ENCODE peak calls at places on chromosomes 13 and 19, in five cellular contexts. One of them, this sample, is unnamed. For H3K4me1 and H3K9me3, the result is how much of the 10 kb centered on the place peaks cover.

GRCh38 chr19:49423985-49424303 is 703 bp upstream of the PTH2 start:
- DNase-seq in lower lobe of right lung: no peak
- DNase-seq in body of pancreas: no peak
- DNase-seq in uterus: no peak
- DNase-seq in adrenal gland: no peak
- DNase-seq in this sample: no peak

GRCh38 chr13:98239156-98240076 is 62.3 kb upstream of the RNF113B start:
- DNase-seq in body of pancreas: no peak
- DNase-seq in uterus: no peak
- DNase-seq in lower lobe of right lung: no peak
- DNase-seq in adrenal gland: no peak
- DNase-seq in this sample: no peak

GRCh38 chr19:3765121-3765520 is 2.6 kb downstream of the MRPL54 start:
- DNase-seq in lower lobe of right lung: no peak
- DNase-seq in uterus: no peak
- DNase-seq in adrenal gland: no peak
- DNase-seq in body of pancreas: no peak
- DNase-seq in this sample: no peak

GRCh38 chr13:48731957-48732569 is 78.3 kb downstream of the CYSLTR2 start:
- DNase-seq in lower lobe of right lung: peak
- DNase-seq in uterus: no peak
- DNase-seq in adrenal gland: peak
- DNase-seq in body of pancreas: peak
- DNase-seq in this sample: peak

GRCh38 chr13:20272104-20272503 is 40.0 kb upstream of the GJB6 start:
- DNase-seq in lower lobe of right lung: no peak
- DNase-seq in body of pancreas: no peak
- DNase-seq in adrenal gland: no peak
- DNase-seq in uterus: no peak
- DNase-seq in this sample: no peak

GRCh38 chr19:14517840-14518505 is at the start of gene DNAJB1:
- DNase-seq in adrenal gland: peak
- DNase-seq in lower lobe of right lung: peak
- DNase-seq in body of pancreas: peak
- DNase-seq in uterus: peak
- DNase-seq in this sample: peak

GRCh38 chr13:25046274-25046984 is 49.5 kb upstream of the PABPC3 start:
- DNase-seq in uterus: no peak
- DNase-seq in lower lobe of right lung: no peak
- DNase-seq in body of pancreas: no peak
- DNase-seq in adrenal gland: no peak
- DNase-seq in this sample: no peak

GRCh38 chr13:43880451-43880850 is 747 bp downstream of the LACC1 start:
- DNase-seq in uterus: no peak
- DNase-seq in body of pancreas: no peak
- DNase-seq in adrenal gland: no peak
- DNase-seq in lower lobe of right lung: no peak
- DNase-seq in this sample: no peak

GRCh38 chr19:53639471-53639870 is 7.7 kb downstream of the DPRX start:
- DNase-seq in adrenal gland: no peak
- DNase-seq in lower lobe of right lung: no peak
- DNase-seq in uterus: no peak
- DNase-seq in body of pancreas: no peak
- DNase-seq in this sample: no peak

GRCh38 chr13:68481130-68481529 is 1251.0 kb upstream of the PCDH9 start:
- DNase-seq in adrenal gland: no peak
- DNase-seq in uterus: no peak
- DNase-seq in lower lobe of right lung: no peak
- DNase-seq in body of pancreas: peak
- DNase-seq in this sample: no peak

GRCh38 chr13:109787135-109787954 is 962 bp upstream of the IRS2 start:
- DNase-seq in body of pancreas: peak
- DNase-seq in lower lobe of right lung: peak
- DNase-seq in uterus: peak
- DNase-seq in adrenal gland: peak
- DNase-seq in this sample: peak

GRCh38 chr19:15549581-15549980 is 41.3 kb downstream of the CYP4F22 start:
- DNase-seq in lower lobe of right lung: no peak
- DNase-seq in uterus: no peak
- DNase-seq in adrenal gland: no peak
- DNase-seq in body of pancreas: no peak
- DNase-seq in this sample: no peak

GRCh38 chr13:91313103-91313502 is 34.4 kb upstream of the MIR17HG start:
- DNase-seq in lower lobe of right lung: no peak
- DNase-seq in uterus: no peak
- DNase-seq in body of pancreas: peak
- DNase-seq in adrenal gland: no peak
- DNase-seq in this sample: no peak

GRCh38 chr19:1516395-1516753 is 3.6 kb upstream of the ADAMTSL5 start:
- DNase-seq in uterus: no peak
- DNase-seq in adrenal gland: no peak
- DNase-seq in body of pancreas: no peak
- DNase-seq in lower lobe of right lung: no peak
- DNase-seq in this sample: no peak

GRCh38 chr19:21505459-21506393 is at the start of gene ZNF429:
- DNase-seq in adrenal gland: peak
- DNase-seq in lower lobe of right lung: peak
- DNase-seq in uterus: peak
- DNase-seq in body of pancreas: peak
- DNase-seq in this sample: peak

GRCh38 chr13:84677836-84678235 is 795.6 kb upstream of the SLITRK1 start:
- DNase-seq in body of pancreas: no peak
- DNase-seq in uterus: no peak
- DNase-seq in lower lobe of right lung: no peak
- DNase-seq in adrenal gland: no peak
- DNase-seq in this sample: no peak

GRCh38 chr13:73069206-73069815 is 10.5 kb downstream of the KLF5 start:
- DNase-seq in body of pancreas: no peak
- DNase-seq in uterus: no peak
- DNase-seq in lower lobe of right lung: no peak
- DNase-seq in adrenal gland: no peak
- DNase-seq in this sample: no peak

GRCh38 chr19:18450934-18451836 is 13.3 kb upstream of the ISYNA1 start:
- DNase-seq in uterus: peak
- DNase-seq in lower lobe of right lung: peak
- DNase-seq in body of pancreas: peak
- DNase-seq in adrenal gland: peak
- DNase-seq in this sample: peak

GRCh38 chr19:4292515-4292914 is 9.7 kb downstream of the TMIGD2 start:
- DNase-seq in adrenal gland: no peak
- DNase-seq in uterus: no peak
- DNase-seq in body of pancreas: no peak
- DNase-seq in lower lobe of right lung: no peak
- DNase-seq in this sample: no peak

GRCh38 chr13:108044929-108045328 is 170.4 kb downstream of the LIG4 start:
- DNase-seq in body of pancreas: no peak
- DNase-seq in adrenal gland: no peak
- DNase-seq in lower lobe of right lung: no peak
- DNase-seq in uterus: no peak
- DNase-seq in this sample: no peak

GRCh38 chr13:37068962-37069361 is 9.5 kb upstream of the SUPT20H start:
- DNase-seq in lower lobe of right lung: no peak
- DNase-seq in body of pancreas: no peak
- DNase-seq in adrenal gland: no peak
- DNase-seq in uterus: no peak
- DNase-seq in this sample: no peak

GRCh38 chr19:49148784-49149651 is 6.2 kb downstream of the HRC start:
- DNase-seq in lower lobe of right lung: peak
- DNase-seq in adrenal gland: peak
- DNase-seq in uterus: peak
- DNase-seq in body of pancreas: peak
- DNase-seq in this sample: peak

GRCh38 chr19:5934779-5935472 is 20.9 kb downstream of the CAPS start:
- DNase-seq in uterus: peak
- DNase-seq in adrenal gland: no peak
- DNase-seq in lower lobe of right lung: no peak
- DNase-seq in body of pancreas: peak
- DNase-seq in this sample: no peak

GRCh38 chr13:42893346-42893745 is 98.7 kb downstream of the EPSTI1 start:
- DNase-seq in uterus: peak
- DNase-seq in lower lobe of right lung: no peak
- DNase-seq in adrenal gland: peak
- DNase-seq in body of pancreas: no peak
- DNase-seq in this sample: no peak

GRCh38 chr19:4831351-4832340 is at the start of gene TICAM1:
- DNase-seq in body of pancreas: peak
- DNase-seq in adrenal gland: peak
- DNase-seq in lower lobe of right lung: peak
- DNase-seq in uterus: peak
- DNase-seq in this sample: peak

GRCh38 chr19:2775556-2776430 is 7.3 kb downstream of the SGTA start:
- DNase-seq in lower lobe of right lung: peak
- DNase-seq in uterus: peak
- DNase-seq in body of pancreas: peak
- DNase-seq in adrenal gland: peak
- DNase-seq in this sample: peak

GRCh38 chr13:69820180-69820579 is 287.4 kb upstream of the ATXN8OS start:
- DNase-seq in adrenal gland: no peak
- DNase-seq in uterus: no peak
- DNase-seq in lower lobe of right lung: no peak
- DNase-seq in body of pancreas: no peak
- DNase-seq in this sample: no peak

GRCh38 chr13:112248909-112249592 is 127.1 kb upstream of the SPACA7 start:
- DNase-seq in uterus: no peak
- DNase-seq in lower lobe of right lung: no peak
- DNase-seq in adrenal gland: no peak
- DNase-seq in body of pancreas: no peak
- DNase-seq in this sample: no peak

GRCh38 chr13:98054301-98054700 is 88.6 kb upstream of the FARP1 start:
- DNase-seq in uterus: no peak
- DNase-seq in lower lobe of right lung: no peak
- DNase-seq in body of pancreas: no peak
- DNase-seq in adrenal gland: no peak
- DNase-seq in this sample: no peak

GRCh38 chr19:49546825-49547565 is 19.2 kb downstream of the RCN3 start:
- DNase-seq in lower lobe of right lung: no peak
- DNase-seq in adrenal gland: peak
- DNase-seq in uterus: peak
- DNase-seq in body of pancreas: peak
- DNase-seq in this sample: peak

GRCh38 chr13:88142653-88143052 is 471.5 kb downstream of the SLITRK5 start:
- DNase-seq in body of pancreas: no peak
- DNase-seq in uterus: no peak
- DNase-seq in lower lobe of right lung: no peak
- DNase-seq in adrenal gland: no peak
- DNase-seq in this sample: no peak

GRCh38 chr19:33747273-33747672 is 49.4 kb upstream of the KCTD15 start:
- DNase-seq in body of pancreas: no peak
- DNase-seq in uterus: no peak
- DNase-seq in adrenal gland: no peak
- DNase-seq in lower lobe of right lung: no peak
- DNase-seq in this sample: no peak

GRCh38 chr13:76696370-76696769 is 189.8 kb downstream of the KCTD12 start:
- DNase-seq in adrenal gland: no peak
- DNase-seq in body of pancreas: no peak
- DNase-seq in uterus: no peak
- DNase-seq in lower lobe of right lung: no peak
- DNase-seq in this sample: no peak

GRCh38 chr19:4140237-4140711 is 13.2 kb upstream of the CREB3L3 start:
- DNase-seq in body of pancreas: peak
- DNase-seq in uterus: no peak
- DNase-seq in adrenal gland: peak
- DNase-seq in lower lobe of right lung: peak
- DNase-seq in this sample: peak

DNA sequence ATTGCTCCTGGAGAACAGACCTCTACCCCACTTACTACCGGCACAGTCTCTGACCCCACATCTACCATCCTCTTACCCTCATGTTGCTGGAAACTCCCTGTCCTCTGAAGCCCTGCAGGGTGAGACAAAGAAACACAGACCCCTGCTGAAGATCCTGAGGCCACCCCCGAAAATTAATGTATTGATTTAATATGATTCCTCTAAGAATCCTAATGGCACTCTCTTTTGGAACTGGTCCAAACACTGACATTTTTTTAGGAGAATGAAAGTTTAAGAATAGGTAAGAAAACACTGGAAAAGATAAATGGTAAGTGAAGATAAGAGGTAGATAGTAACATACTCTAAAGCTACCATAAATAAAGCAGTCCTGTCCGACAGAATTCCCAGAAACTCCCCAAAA is 5.3 kb downstream of the DMKN start:
- DNase-seq in uterus: no peak
- DNase-seq in adrenal gland: no peak
- DNase-seq in body of pancreas: no peak
- DNase-seq in lower lobe of right lung: no peak
- DNase-seq in this sample: no peak
- H3K4me1 ChIP-seq in uterus: under half
- H3K4me1 ChIP-seq in adrenal gland: under half
- H3K4me1 ChIP-seq in body of pancreas: under half
- H3K4me1 ChIP-seq in lower lobe of right lung: under half
- H3K4me1 ChIP-seq in this sample: under half

DNA sequence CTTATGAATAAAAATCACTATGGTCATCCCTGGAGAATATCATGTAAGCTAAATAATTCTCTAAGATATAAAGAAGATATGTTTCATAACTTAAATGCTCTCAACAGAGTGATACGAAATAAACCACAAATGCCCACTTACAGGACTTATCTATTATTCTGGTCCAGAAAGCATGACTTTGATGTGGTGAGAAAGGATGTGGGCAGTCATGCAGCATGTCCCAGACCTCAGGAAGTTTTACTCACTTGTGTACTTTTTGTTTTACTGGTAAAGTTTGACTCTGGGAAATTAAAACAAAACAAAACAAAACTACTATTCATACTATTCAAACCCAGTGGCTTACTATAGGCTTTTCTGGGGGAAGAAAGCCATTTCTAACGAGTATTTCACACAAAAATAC is 483.2 kb upstream of the SLITRK6 start:
- DNase-seq in lower lobe of right lung: no peak
- DNase-seq in uterus: no peak
- DNase-seq in body of pancreas: no peak
- DNase-seq in adrenal gland: no peak
- DNase-seq in this sample: no peak
- H3K9me3 ChIP-seq in lower lobe of right lung: under half
- H3K9me3 ChIP-seq in uterus: under half
- H3K9me3 ChIP-seq in body of pancreas: under half
- H3K9me3 ChIP-seq in adrenal gland: under half
- H3K9me3 ChIP-seq in this sample: under half

DNA sequence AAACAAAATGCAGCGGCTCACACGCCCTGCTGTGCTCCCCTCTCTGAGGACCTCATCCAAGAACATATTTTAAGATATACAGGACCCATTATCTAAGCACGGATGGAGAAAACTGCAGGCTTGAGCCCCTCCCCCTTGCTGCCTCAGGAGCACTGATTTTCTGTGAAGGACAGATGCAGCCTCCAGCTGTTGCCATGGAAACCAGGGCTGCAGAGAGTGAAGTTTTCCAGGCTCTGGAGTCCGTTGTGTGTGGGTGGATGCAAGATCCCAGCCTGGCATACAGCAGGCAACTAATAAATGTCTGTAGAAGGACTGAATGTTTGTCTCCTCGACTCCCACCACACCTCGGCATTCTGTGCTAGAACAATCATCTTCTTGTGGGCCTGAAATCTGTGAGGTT is 105.6 kb upstream of the PEG3 start:
- DNase-seq in lower lobe of right lung: no peak
- DNase-seq in body of pancreas: no peak
- DNase-seq in uterus: no peak
- DNase-seq in adrenal gland: peak
- DNase-seq in this sample: no peak
- H3K27ac ChIP-seq in lower lobe of right lung: no peak
- H3K27ac ChIP-seq in body of pancreas: no peak
- H3K27ac ChIP-seq in uterus: no peak
- H3K27ac ChIP-seq in adrenal gland: no peak
- H3K27ac ChIP-seq in this sample: no peak

GRCh38 chr13:26584713-26585112 is 27.2 kb downstream of the WASF3 start:
- DNase-seq in uterus: no peak
- DNase-seq in body of pancreas: no peak
- DNase-seq in lower lobe of right lung: no peak
- DNase-seq in adrenal gland: no peak
- DNase-seq in this sample: no peak
- H3K4me1 ChIP-seq in uterus: under half
- H3K4me1 ChIP-seq in body of pancreas: under half
- H3K4me1 ChIP-seq in lower lobe of right lung: under half
- H3K4me1 ChIP-seq in adrenal gland: under half
- H3K4me1 ChIP-seq in this sample: under half